ENCODE peak calls at places on chromosome 6, in nine cellular contexts. K is right atrium auricular region, O is BE2C, I is Calu3, P is upper lobe of right lung, F is nephron progenitor cell, D is GM13977, H is psoas muscle, X is lower leg skin. R is an unnamed sample.

GRCh38 chr6:159594106-159594749 is 98.8 kb downstream of the SOD2 start:
- DNase-seq in I (no peak), X (no peak), D (no peak), F (no peak), K (no peak), O (no peak), P (no peak), H (no peak), R (no peak)

GRCh38 chr6:12245763-12246720 is 44.1 kb upstream of the EDN1 start:
- DNase-seq in O (no peak), K (no peak), P (no peak), X (no peak), I (no peak), F (no peak), D (no peak), H (no peak), R (no peak)

GRCh38 chr6:63391203-63391970 is 71.6 kb upstream of the LGSN start:
- DNase-seq in P (no peak), D (no peak), F (no peak), X (no peak), I (no peak), O (no peak), K (no peak), H (no peak), R (no peak)

GRCh38 chr6:32982702-32983492 is 14.5 kb downstream of the BRD2 start:
- DNase-seq in K (no peak), X (no peak), H (no peak), P (no peak), F (no peak), D (no peak), I (no peak), O (no peak), R (no peak)

GRCh38 chr6:15659181-15659580 is 3.6 kb downstream of the DTNBP1 start:
- DNase-seq in P (no peak), K (no peak), X (no peak), I (no peak), H (no peak), D (no peak), F (no peak), O (peak), R (no peak)

GRCh38 chr6:31588871-31589650 is 3.0 kb downstream of the LST1 start:
- DNase-seq in D (no peak), K (no peak), F (no peak), O (peak), H (no peak), P (peak), I (no peak), X (no peak), R (no peak)

GRCh38 chr6:157063176-157063934 is 260.0 kb downstream of the TMEM242 start:
- DNase-seq in I (no peak), K (no peak), P (no peak), O (no peak), H (no peak), D (no peak), X (no peak), F (no peak), R (no peak)

GRCh38 chr6:30091577-30092381 is 16.2 kb upstream of the RNF39 start:
- DNase-seq in P (peak), D (no peak), F (no peak), K (no peak), I (peak), O (no peak), H (no peak), X (no peak), R (no peak)

GRCh38 chr6:87730310-87730709 is 28.3 kb upstream of the AKIRIN2 start:
- DNase-seq in I (no peak), K (peak), X (no peak), D (no peak), H (peak), O (no peak), F (no peak), P (no peak), R (no peak)

GRCh38 chr6:30075094-30075986 is at the start of gene RNF39:
- DNase-seq in H (peak), P (no peak), O (no peak), I (peak), F (peak), X (no peak), D (no peak), K (no peak), R (peak)

GRCh38 chr6:5302220-5302946 is 41.1 kb downstream of the FARS2 start:
- DNase-seq in P (no peak), X (no peak), I (no peak), F (no peak), K (no peak), H (no peak), D (peak), O (peak), R (peak)

GRCh38 chr6:39301606-39302005 is 12.6 kb downstream of the KCNK17 start:
- DNase-seq in I (no peak), O (peak), H (no peak), F (peak), D (no peak), X (no peak), K (no peak), P (no peak), R (no peak)

GRCh38 chr6:136408205-136408604 is 118.6 kb upstream of the BCLAF1 start:
- DNase-seq in F (no peak), P (no peak), K (no peak), X (no peak), I (no peak), O (no peak), D (no peak), H (no peak), R (no peak)

GRCh38 chr6:82363368-82364086 is at the start of gene TPBG:
- DNase-seq in I (peak), F (peak), H (peak), D (peak), X (peak), K (no peak), P (peak), O (peak), R (peak)

GRCh38 chr6:82025271-82025670 is 222.3 kb downstream of the IBTK start:
- DNase-seq in I (no peak), X (no peak), F (no peak), O (no peak), D (no peak), K (no peak), H (no peak), P (no peak), R (no peak)

GRCh38 chr6:33787336-33787953 is 1.5 kb downstream of the LEMD2 start:
- DNase-seq in H (no peak), K (no peak), D (no peak), F (no peak), P (no peak), X (no peak), O (no peak), I (no peak), R (no peak)

GRCh38 chr6:133352046-133352445 is 110.9 kb downstream of the EYA4 start:
- DNase-seq in K (no peak), H (no peak), O (no peak), X (no peak), F (no peak), P (no peak), I (no peak), D (no peak), R (no peak)

GRCh38 chr6:110744991-110745390 is 70.3 kb downstream of the CDK19 start:
- DNase-seq in X (no peak), O (no peak), P (no peak), I (no peak), D (no peak), H (no peak), K (no peak), F (no peak), R (no peak)

GRCh38 chr6:161486326-161486725 is 212.5 kb upstream of the AGPAT4 start:
- DNase-seq in F (no peak), K (no peak), H (peak), P (no peak), I (peak), X (no peak), D (no peak), O (peak), R (no peak)

GRCh38 chr6:82612475-82612874 is 248.9 kb downstream of the TPBG start:
- DNase-seq in O (no peak), H (no peak), P (no peak), K (no peak), D (no peak), F (no peak), X (no peak), I (no peak), R (no peak)

GRCh38 chr6:44453146-44453545 is 65.6 kb downstream of the CDC5L start:
- DNase-seq in I (no peak), D (no peak), F (no peak), O (no peak), P (no peak), K (no peak), X (no peak), H (no peak), R (no peak)

GRCh38 chr6:87029711-87030314 is 65.1 kb downstream of the CGA start:
- DNase-seq in D (peak), H (no peak), F (no peak), I (peak), P (no peak), K (no peak), X (no peak), O (peak), R (peak)

GRCh38 chr6:137191670-137192069 is 18.2 kb upstream of the IL22RA2 start:
- DNase-seq in K (no peak), X (no peak), I (no peak), F (no peak), P (no peak), H (no peak), D (no peak), O (no peak), R (no peak)

GRCh38 chr6:139595183-139595582 is 220.7 kb upstream of the CITED2 start:
- DNase-seq in K (no peak), I (no peak), H (no peak), O (no peak), P (no peak), X (no peak), F (no peak), D (no peak), R (no peak)

GRCh38 chr6:45930419-45931059 is 85.1 kb downstream of the CLIC5 start:
- DNase-seq in K (peak), P (peak), X (peak), F (peak), I (peak), O (peak), D (peak), H (peak), R (peak)

GRCh38 chr6:14305629-14306028 is 188.1 kb downstream of the CD83 start:
- DNase-seq in O (no peak), I (no peak), D (no peak), F (no peak), P (no peak), H (no peak), X (no peak), K (no peak), R (no peak)

GRCh38 chr6:10401632-10402223 is 13.1 kb downstream of the TFAP2A start:
- DNase-seq in F (no peak), I (no peak), D (no peak), O (no peak), H (no peak), P (no peak), K (no peak), X (no peak), R (no peak)

GRCh38 chr6:166143011-166143410 is 24.6 kb downstream of the TBXT start:
- DNase-seq in X (no peak), O (no peak), K (no peak), I (peak), H (no peak), D (no peak), P (no peak), F (no peak), R (no peak)

GRCh38 chr6:35096129-35096852 is 44.8 kb downstream of the TCP11 start:
- DNase-seq in I (no peak), K (no peak), F (no peak), X (no peak), O (no peak), H (no peak), P (no peak), D (no peak), R (no peak)

GRCh38 chr6:155645328-155645727 is 189.7 kb upstream of the NOX3 start:
- DNase-seq in H (no peak), O (no peak), K (no peak), X (no peak), D (no peak), P (no peak), F (no peak), I (no peak), R (no peak)

GRCh38 chr6:7991992-7992815 is 72.0 kb downstream of the BLOC1S5 start:
- DNase-seq in D (peak), P (no peak), K (peak), X (no peak), F (no peak), I (peak), H (no peak), O (no peak), R (peak)

GRCh38 chr6:72639920-72640621 is 18.2 kb downstream of the KCNQ5 start:
- DNase-seq in H (no peak), P (no peak), F (no peak), X (no peak), D (no peak), O (no peak), K (no peak), I (no peak), R (no peak)

GRCh38 chr6:10808376-10808775 is 30.0 kb downstream of the MAK start:
- DNase-seq in I (no peak), D (no peak), K (no peak), X (no peak), H (no peak), P (no peak), O (no peak), F (no peak), R (no peak)

GRCh38 chr6:17474289-17474688 is 80.9 kb downstream of the CAP2 start:
- DNase-seq in D (no peak), I (no peak), X (no peak), H (no peak), K (no peak), F (no peak), P (no peak), O (no peak), R (no peak)

GRCh38 chr6:17470953-17471335 is 77.5 kb downstream of the CAP2 start:
- DNase-seq in D (no peak), P (no peak), F (no peak), X (no peak), I (no peak), H (no peak), K (no peak), O (no peak), R (no peak)

GRCh38 chr6:17472653-17473183 is 79.3 kb downstream of the CAP2 start:
- DNase-seq in P (no peak), I (no peak), D (no peak), F (no peak), H (no peak), X (peak), K (no peak), O (no peak), R (no peak)

GRCh38 chr6:17475845-17476244 is 82.5 kb downstream of the CAP2 start:
- DNase-seq in K (no peak), D (no peak), H (no peak), X (no peak), I (no peak), F (no peak), P (no peak), O (no peak), R (no peak)

DNA sequence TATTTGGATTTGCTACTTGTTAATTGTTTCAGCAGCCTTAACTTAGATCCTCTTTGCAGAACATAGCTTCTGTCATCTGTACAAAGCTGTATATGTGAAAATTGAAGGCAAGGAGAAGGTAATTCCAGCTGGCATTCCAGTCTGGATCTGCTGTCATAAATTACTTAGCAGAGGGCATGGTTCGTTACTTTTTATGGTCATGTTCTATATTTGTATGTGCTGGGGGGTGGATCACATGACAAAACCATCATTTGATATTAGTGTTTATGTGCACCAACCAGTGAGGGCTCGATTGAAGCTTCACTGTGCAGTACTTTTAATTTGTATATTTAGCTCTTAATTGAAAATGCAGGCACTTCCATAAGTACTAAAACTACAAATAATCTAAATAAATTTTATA is 80.2 kb downstream of the CAP2 start:
- DNase-seq in H (no peak), P (no peak), X (no peak), D (no peak), K (no peak), I (no peak), O (no peak), F (peak), R (no peak)
- TF ChIP-seq CTCF in H (no peak), P (no peak), X (no peak), D (no peak), K (no peak), I (no peak), O (no peak), F (no peak), R (no peak)

GRCh38 chr6:90273863-90274262 is 22.8 kb downstream of the BACH2 start:
- DNase-seq in D (no peak), X (no peak), F (no peak), I (no peak), O (no peak), K (no peak), P (no peak), H (no peak), R (no peak)

GRCh38 chr6:90278129-90278528 is 18.5 kb downstream of the BACH2 start:
- DNase-seq in I (no peak), H (no peak), F (no peak), P (no peak), D (no peak), X (no peak), K (no peak), O (no peak), R (no peak)

GRCh38 chr6:90277301-90278011 is 19.2 kb downstream of the BACH2 start:
- DNase-seq in I (no peak), K (no peak), H (no peak), P (no peak), D (no peak), F (no peak), X (no peak), O (no peak), R (no peak)

GRCh38 chr6:90271831-90272230 is 24.8 kb downstream of the BACH2 start:
- DNase-seq in I (no peak), X (no peak), O (no peak), D (no peak), F (no peak), K (no peak), H (no peak), P (no peak), R (no peak)

GRCh38 chr6:90274481-90275030 is 22.1 kb downstream of the BACH2 start:
- DNase-seq in O (no peak), P (no peak), H (no peak), X (no peak), I (no peak), K (no peak), D (no peak), F (no peak), R (no peak)
- TF ChIP-seq CTCF in O (peak), P (no peak), H (no peak), X (no peak), I (no peak), K (no peak), D (no peak), F (no peak), R (no peak)

GRCh38 chr6:2767327-2767985 is 2.3 kb downstream of the WRNIP1 start:
- DNase-seq in X (no peak), I (no peak), K (no peak), O (no peak), P (no peak), H (no peak), D (no peak), F (no peak), R (no peak)

GRCh38 chr6:2765896-2766766 is 938 bp downstream of the WRNIP1 start:
- DNase-seq in I (peak), X (peak), F (peak), D (peak), K (no peak), P (peak), H (peak), O (peak), R (peak)

GRCh38 chr6:2765166-2765895 is at the start of gene WRNIP1:
- DNase-seq in D (peak), F (peak), X (peak), P (peak), H (peak), I (peak), O (peak), K (peak), R (peak)

GRCh38 chr6:2768125-2768524 is 2.9 kb downstream of the WRNIP1 start:
- DNase-seq in F (no peak), P (no peak), O (no peak), X (no peak), D (peak), I (no peak), H (no peak), K (no peak), R (no peak)

DNA sequence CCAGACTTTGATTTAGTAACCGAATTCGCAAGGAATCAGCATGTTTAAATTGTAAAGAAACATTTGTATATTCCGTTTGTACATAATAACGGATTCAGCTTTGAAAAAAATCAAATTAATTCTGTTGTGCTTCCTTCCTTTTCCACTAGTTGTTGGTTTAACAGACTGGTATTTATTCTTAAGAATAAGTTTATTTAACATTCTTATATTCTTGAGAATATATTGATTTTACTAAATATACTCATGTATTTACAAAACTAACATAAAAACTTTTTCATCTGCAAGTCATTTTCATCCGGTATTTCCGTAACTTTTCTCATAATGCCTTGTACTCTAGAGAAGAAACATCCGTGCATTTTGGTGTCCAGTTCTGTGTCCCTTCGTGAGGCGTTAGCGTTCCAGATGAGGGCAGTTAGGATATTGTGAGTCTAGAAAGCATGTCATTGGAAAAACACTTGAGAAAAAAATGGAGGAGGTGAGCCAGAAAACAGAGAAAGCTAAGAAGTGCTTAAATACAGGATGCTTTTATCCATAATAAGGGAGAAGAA is 1.6 kb downstream of the WRNIP1 start:
- DNase-seq in D (no peak), K (no peak), X (no peak), I (no peak), O (no peak), F (no peak), H (no peak), P (no peak), R (no peak)
- TF ChIP-seq CTCF in D (no peak), K (no peak), X (no peak), I (no peak), O (no peak), F (no peak), H (peak), P (peak), R (no peak)

GRCh38 chr6:149961728-149962425 is 1.9 kb upstream of the ULBP1 start:
- DNase-seq in X (peak), P (no peak), H (no peak), F (no peak), O (peak), I (peak), D (no peak), K (peak), R (no peak)
- TF ChIP-seq CTCF in X (no peak), P (no peak), H (no peak), F (peak), O (peak), I (peak), D (no peak), K (no peak), R (no peak)

DNA sequence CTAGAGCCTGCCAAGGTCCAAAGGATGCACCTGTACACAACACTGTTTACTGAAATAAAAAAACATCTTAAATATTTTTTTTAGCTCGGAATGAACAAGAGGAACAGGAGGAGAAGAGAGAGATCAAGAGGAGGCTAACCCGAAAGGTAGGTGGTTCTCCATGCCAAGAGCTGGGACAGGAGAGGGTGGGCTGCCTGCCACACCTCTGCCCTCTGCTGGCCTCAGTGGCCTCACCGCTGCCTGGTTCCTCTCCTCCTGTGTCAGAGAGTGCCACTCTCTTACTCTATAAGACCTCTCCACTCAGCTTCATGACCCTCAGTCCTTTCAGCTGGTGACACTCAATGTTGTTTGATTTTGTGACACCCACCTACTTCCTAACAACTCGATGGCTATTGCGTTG is 50.2 kb downstream of the TBC1D7 start:
- DNase-seq in X (no peak), O (no peak), H (no peak), P (no peak), K (no peak), I (no peak), D (no peak), F (peak), R (no peak)
- TF ChIP-seq CTCF in X (no peak), O (peak), H (no peak), P (peak), K (no peak), I (no peak), D (peak), F (peak), R (peak)